ENCODE peak calls at places on chromosomes 7 and 10, in eight cellular contexts. T is lower leg skin, S is stomach, U is AG04450, N is tibial artery, J is HFFc6, Y is adrenal gland, Q is astrocyte of the spinal cord. W is an unnamed sample.
A peak's percentile ranks its signal among the peaks of the same experiment; 100 is the strongest.

GRCh38 chr7:104341545-104341944 is 13.1 kb downstream of the LHFPL3 start:
- DNase-seq in T (no peak), S (no peak), U (no peak), N (no peak), J (no peak), Y (no peak), Q (no peak), W (no peak)

GRCh38 chr10:113496124-113496523 is 56.7 kb upstream of the HABP2 start:
- DNase-seq in T (peak; percentile 92), S (no peak), U (no peak), N (no peak), J (no peak), Y (no peak), Q (no peak), W (no peak)

GRCh38 chr10:52729259-52730104 is 43.1 kb downstream of the MBL2 start:
- DNase-seq in T (no peak), S (no peak), U (no peak), N (no peak), J (peak; percentile 34), Y (no peak), Q (peak; percentile 51), W (peak; percentile 62)

GRCh38 chr10:36683421-36683820 is 442.0 kb upstream of the ANKRD30A start:
- DNase-seq in T (no peak), S (no peak), U (no peak), N (no peak), J (no peak), Y (no peak), Q (no peak), W (no peak)

GRCh38 chr7:55288070-55288824 is 76.9 kb upstream of the LANCL2 start:
- DNase-seq in T (no peak), S (no peak), U (no peak), N (no peak), J (peak; percentile 11), Y (no peak), Q (no peak), W (no peak)

GRCh38 chr10:105185101-105185500 is 544.0 kb downstream of the SORCS3 start:
- DNase-seq in T (no peak), S (no peak), U (no peak), N (no peak), J (no peak), Y (no peak), Q (peak; percentile 5), W (no peak)

GRCh38 chr7:29285451-29285807 is 90.9 kb downstream of the CHN2 start:
- DNase-seq in T (no peak), S (no peak), U (no peak), N (no peak), J (peak; percentile 62), Y (no peak), Q (peak; percentile 98), W (peak; percentile 89)

GRCh38 chr10:132421377-132422168 is 24.6 kb downstream of the PWWP2B start:
- DNase-seq in T (peak; percentile 95), S (peak; percentile 90), U (no peak), N (peak; percentile 93), J (peak; percentile 60), Y (peak; percentile 86), Q (no peak), W (peak; percentile 20)

GRCh38 chr7:28975987-28976386 is 17.9 kb upstream of the TRIL start:
- DNase-seq in T (no peak), S (no peak), U (no peak), N (no peak), J (no peak), Y (no peak), Q (no peak), W (no peak)

GRCh38 chr10:129586897-129587443 is 119.9 kb downstream of the MGMT start:
- DNase-seq in T (no peak), S (no peak), U (no peak), N (no peak), J (peak; percentile 3), Y (no peak), Q (no peak), W (peak; percentile 7)

GRCh38 chr10:95474228-95475002 is 86.8 kb downstream of the SORBS1 start:
- DNase-seq in T (no peak), S (no peak), U (no peak), N (no peak), J (no peak), Y (no peak), Q (peak; percentile 63), W (peak; percentile 69)

GRCh38 chr10:48227213-48227612 is 47.3 kb downstream of the FRMPD2 start:
- DNase-seq in T (peak; percentile 48), S (no peak), U (no peak), N (no peak), J (no peak), Y (no peak), Q (no peak), W (no peak)

GRCh38 chr10:113175176-113175575 is 225.1 kb downstream of the TCF7L2 start:
- DNase-seq in T (no peak), S (no peak), U (no peak), N (no peak), J (no peak), Y (no peak), Q (no peak), W (no peak)

GRCh38 chr10:79984851-79985250 is 35.9 kb upstream of the SFTPD start:
- DNase-seq in T (no peak), S (no peak), U (no peak), N (no peak), J (no peak), Y (no peak), Q (no peak), W (no peak)

GRCh38 chr10:34941471-34942357 is 126.6 kb upstream of the PARD3 start:
- DNase-seq in T (no peak), S (no peak), U (no peak), N (no peak), J (no peak), Y (no peak), Q (peak; percentile 9), W (peak; percentile 48)

GRCh38 chr7:1681581-1681980 is 11.5 kb downstream of the ELFN1 start:
- DNase-seq in T (peak; percentile 32), S (no peak), U (no peak), N (peak; percentile 10), J (no peak), Y (no peak), Q (no peak), W (no peak)

GRCh38 chr10:101538481-101538880 is 49.6 kb downstream of the POLL start:
- DNase-seq in T (no peak), S (no peak), U (no peak), N (no peak), J (no peak), Y (no peak), Q (no peak), W (no peak)

GRCh38 chr10:5929442-5929841 is 39.4 kb downstream of the FBH1 start:
- DNase-seq in T (no peak), S (no peak), U (no peak), N (no peak), J (no peak), Y (no peak), Q (no peak), W (no peak)

GRCh38 chr10:4217187-4217586 is 432.2 kb upstream of the KLF6 start:
- DNase-seq in T (no peak), S (no peak), U (no peak), N (no peak), J (no peak), Y (no peak), Q (no peak), W (no peak)

GRCh38 chr10:128553755-128554154 is 427.5 kb upstream of the MKI67 start:
- DNase-seq in T (peak; percentile 17), S (peak; percentile 32), U (no peak), N (no peak), J (no peak), Y (no peak), Q (no peak), W (no peak)

GRCh38 chr7:2202361-2202761 is 30.4 kb downstream of the MAD1L1 start:
- DNase-seq in T (peak; percentile 83), S (no peak), U (no peak), N (no peak), J (no peak), Y (no peak), Q (no peak), W (no peak)

GRCh38 chr7:81638216-81638615 is 131.6 kb downstream of the HGF start:
- DNase-seq in T (no peak), S (no peak), U (no peak), N (no peak), J (peak; percentile 72), Y (no peak), Q (peak; percentile 82), W (peak; percentile 82)

GRCh38 chr7:5634107-5634950 is 147.1 kb downstream of the RNF216 start:
- DNase-seq in T (peak; percentile 95), S (no peak), U (peak; percentile 78), N (peak; percentile 89), J (peak; percentile 66), Y (peak; percentile 46), Q (peak; percentile 89), W (peak; percentile 53)

GRCh38 chr7:8418627-8419245 is 14.7 kb upstream of the NXPH1 start:
- DNase-seq in T (no peak), S (peak; percentile 49), U (peak; percentile 3), N (no peak), J (peak; percentile 35), Y (peak; percentile 72), Q (peak; percentile 61), W (peak; percentile 76)

GRCh38 chr10:70761031-70761601 is 24.1 kb downstream of the TBATA start:
- DNase-seq in T (no peak), S (no peak), U (no peak), N (peak; percentile 54), J (peak; percentile 27), Y (no peak), Q (peak; percentile 20), W (peak; percentile 32)
- TF ChIP-seq CTCF in T (no peak), S (no peak), U (peak; percentile 46), N (no peak), J (peak; percentile 64), Y (no peak), Q (peak; percentile 41), W (peak; percentile 27)

GRCh38 chr7:155000795-155001194 is 2.1 kb downstream of the PAXIP1 start:
- DNase-seq in T (no peak), S (no peak), U (no peak), N (no peak), J (no peak), Y (no peak), Q (no peak), W (no peak)
- TF ChIP-seq CTCF in T (no peak), S (no peak), U (no peak), N (no peak), J (peak; percentile 26), Y (no peak), Q (no peak), W (no peak)

DNA sequence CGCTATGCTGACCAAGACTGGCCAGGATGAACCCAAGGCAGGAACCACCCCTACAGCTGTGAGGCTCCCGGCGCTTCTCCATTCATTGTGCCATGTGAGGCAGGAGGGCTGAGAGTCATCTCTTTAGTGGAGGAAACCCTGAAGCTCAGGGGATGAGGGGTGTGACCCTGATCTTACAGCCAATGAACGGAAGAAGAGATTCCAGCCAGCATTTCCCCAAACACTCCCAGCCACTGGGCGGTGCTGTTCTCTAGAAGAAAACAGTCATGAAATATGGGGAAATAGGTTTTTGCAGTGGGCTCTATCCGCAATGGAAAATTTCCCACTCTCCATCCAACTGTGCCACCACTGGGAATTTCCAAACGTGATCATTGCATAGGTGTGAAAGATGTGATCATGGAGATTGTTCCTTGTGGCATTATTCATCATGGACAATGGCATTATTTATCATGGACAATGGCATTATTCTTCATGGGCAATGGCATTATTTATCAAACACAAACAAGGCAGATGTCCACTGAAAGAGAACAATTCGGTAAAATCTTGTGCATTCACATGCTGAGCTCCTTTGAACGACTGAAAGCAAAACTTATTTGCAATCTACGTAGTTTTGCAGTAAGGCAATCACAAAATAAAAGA is 14.0 kb upstream of the SLC18A2 start:
- DNase-seq in T (no peak), S (peak; percentile 42), U (no peak), N (no peak), J (peak; percentile 24), Y (no peak), Q (no peak), W (peak; percentile 41)
- TF ChIP-seq CTCF in T (no peak), S (no peak), U (peak; percentile 49), N (no peak), J (peak; percentile 77), Y (peak; percentile 37), Q (peak; percentile 52), W (peak; percentile 61)

GRCh38 chr10:103854687-103855423 is 521 bp downstream of the SH3PXD2A start:
- DNase-seq in T (peak; percentile 89), S (no peak), U (no peak), N (peak; percentile 75), J (no peak), Y (no peak), Q (peak; percentile 32), W (no peak)
- TF ChIP-seq CTCF in T (no peak), S (no peak), U (peak; percentile 29), N (no peak), J (peak; percentile 43), Y (no peak), Q (no peak), W (peak; percentile 19)